ENCODE peak calls at places on chromosome 10, in seven cellular contexts. One of them, this sample, is unnamed.

GRCh38 chr10:12564173-12564572 is 214.8 kb downstream of the CAMK1D start:
- DNase-seq in spleen: no peak
- DNase-seq in bronchial epithelial cell: peak; percentile 85
- DNase-seq in Peyer's patch: no peak
- DNase-seq in choroid plexus epithelial cell: peak; percentile 63
- DNase-seq in endothelial cell: no peak
- DNase-seq in cardiac muscle cell: no peak
- DNase-seq in this sample: no peak

GRCh38 chr10:58641708-58642107 is 129.0 kb downstream of the BICC1 start:
- DNase-seq in spleen: no peak
- DNase-seq in bronchial epithelial cell: peak; percentile 82
- DNase-seq in Peyer's patch: no peak
- DNase-seq in choroid plexus epithelial cell: peak; percentile 91
- DNase-seq in endothelial cell: no peak
- DNase-seq in cardiac muscle cell: no peak
- DNase-seq in this sample: no peak

GRCh38 chr10:124646483-124647352 is 97.5 kb downstream of the FAM53B start:
- DNase-seq in spleen: peak; percentile 82
- DNase-seq in bronchial epithelial cell: peak; percentile 80
- DNase-seq in Peyer's patch: no peak
- DNase-seq in choroid plexus epithelial cell: peak; percentile 81
- DNase-seq in endothelial cell: no peak
- DNase-seq in cardiac muscle cell: no peak
- DNase-seq in this sample: no peak

GRCh38 chr10:18238875-18239485 is 98.8 kb downstream of the CACNB2 start:
- DNase-seq in spleen: no peak
- DNase-seq in bronchial epithelial cell: peak; percentile 39
- DNase-seq in Peyer's patch: no peak
- DNase-seq in choroid plexus epithelial cell: peak; percentile 81
- DNase-seq in endothelial cell: no peak
- DNase-seq in cardiac muscle cell: peak; percentile 52
- DNase-seq in this sample: peak; percentile 36

GRCh38 chr10:76401006-76401405 is 969.6 kb downstream of the LRMDA start:
- DNase-seq in spleen: no peak
- DNase-seq in bronchial epithelial cell: peak; percentile 15
- DNase-seq in Peyer's patch: no peak
- DNase-seq in choroid plexus epithelial cell: no peak
- DNase-seq in endothelial cell: no peak
- DNase-seq in cardiac muscle cell: no peak
- DNase-seq in this sample: no peak

GRCh38 chr10:78454123-78454645 is 420.5 kb downstream of the RPS24 start:
- DNase-seq in spleen: no peak
- DNase-seq in bronchial epithelial cell: no peak
- DNase-seq in Peyer's patch: no peak
- DNase-seq in choroid plexus epithelial cell: no peak
- DNase-seq in endothelial cell: no peak
- DNase-seq in cardiac muscle cell: no peak
- DNase-seq in this sample: no peak

GRCh38 chr10:29846881-29847280 is 212.1 kb upstream of the SVIL start:
- DNase-seq in spleen: no peak
- DNase-seq in bronchial epithelial cell: no peak
- DNase-seq in Peyer's patch: no peak
- DNase-seq in choroid plexus epithelial cell: no peak
- DNase-seq in endothelial cell: no peak
- DNase-seq in cardiac muscle cell: no peak
- DNase-seq in this sample: no peak

GRCh38 chr10:117463545-117463920 is 79.0 kb upstream of the EMX2 start:
- DNase-seq in spleen: no peak
- DNase-seq in bronchial epithelial cell: no peak
- DNase-seq in Peyer's patch: no peak
- DNase-seq in choroid plexus epithelial cell: no peak
- DNase-seq in endothelial cell: no peak
- DNase-seq in cardiac muscle cell: no peak
- DNase-seq in this sample: no peak

GRCh38 chr10:14822879-14823755 is 14.7 kb downstream of the CDNF start:
- DNase-seq in spleen: no peak
- DNase-seq in bronchial epithelial cell: peak; percentile 32
- DNase-seq in Peyer's patch: peak; percentile 39
- DNase-seq in choroid plexus epithelial cell: peak; percentile 72
- DNase-seq in endothelial cell: peak; percentile 35
- DNase-seq in cardiac muscle cell: peak; percentile 44
- DNase-seq in this sample: peak; percentile 54

GRCh38 chr10:16950686-16951681 is 133.8 kb upstream of the RSU1 start:
- DNase-seq in spleen: no peak
- DNase-seq in bronchial epithelial cell: peak; percentile 49
- DNase-seq in Peyer's patch: no peak
- DNase-seq in choroid plexus epithelial cell: peak; percentile 86
- DNase-seq in endothelial cell: peak; percentile 42
- DNase-seq in cardiac muscle cell: peak; percentile 80
- DNase-seq in this sample: no peak

GRCh38 chr10:14878266-14879054 is at the start of gene SUV39H2:
- DNase-seq in spleen: peak; percentile 99
- DNase-seq in bronchial epithelial cell: peak; percentile 76
- DNase-seq in Peyer's patch: peak; percentile 93
- DNase-seq in choroid plexus epithelial cell: peak; percentile 97
- DNase-seq in endothelial cell: peak; percentile 98
- DNase-seq in cardiac muscle cell: peak; percentile 97
- DNase-seq in this sample: peak; percentile 98

GRCh38 chr10:7193369-7193768 is 217.5 kb downstream of the SFMBT2 start:
- DNase-seq in spleen: no peak
- DNase-seq in bronchial epithelial cell: no peak
- DNase-seq in Peyer's patch: no peak
- DNase-seq in choroid plexus epithelial cell: no peak
- DNase-seq in endothelial cell: no peak
- DNase-seq in cardiac muscle cell: no peak
- DNase-seq in this sample: no peak

GRCh38 chr10:130232361-130233360 is 96.5 kb downstream of the GLRX3 start:
- DNase-seq in spleen: peak; percentile 68
- DNase-seq in bronchial epithelial cell: no peak
- DNase-seq in Peyer's patch: no peak
- DNase-seq in choroid plexus epithelial cell: no peak
- DNase-seq in endothelial cell: no peak
- DNase-seq in cardiac muscle cell: no peak
- DNase-seq in this sample: no peak

GRCh38 chr10:44425466-44425865 is 40.6 kb upstream of the CXCL12 start:
- DNase-seq in spleen: no peak
- DNase-seq in bronchial epithelial cell: no peak
- DNase-seq in Peyer's patch: no peak
- DNase-seq in choroid plexus epithelial cell: no peak
- DNase-seq in endothelial cell: no peak
- DNase-seq in cardiac muscle cell: no peak
- DNase-seq in this sample: no peak

GRCh38 chr10:15791816-15792524 is 68.3 kb downstream of the MINDY3 start:
- DNase-seq in spleen: no peak
- DNase-seq in bronchial epithelial cell: no peak
- DNase-seq in Peyer's patch: no peak
- DNase-seq in choroid plexus epithelial cell: peak; percentile 54
- DNase-seq in endothelial cell: no peak
- DNase-seq in cardiac muscle cell: peak; percentile 32
- DNase-seq in this sample: no peak

GRCh38 chr10:77940627-77941026 is 14.1 kb upstream of the DLG5 start:
- DNase-seq in spleen: no peak
- DNase-seq in bronchial epithelial cell: peak; percentile 77
- DNase-seq in Peyer's patch: no peak
- DNase-seq in choroid plexus epithelial cell: peak; percentile 60
- DNase-seq in endothelial cell: no peak
- DNase-seq in cardiac muscle cell: no peak
- DNase-seq in this sample: no peak

GRCh38 chr10:8350250-8350967 is 295.9 kb downstream of the GATA3 start:
- DNase-seq in spleen: no peak
- DNase-seq in bronchial epithelial cell: no peak
- DNase-seq in Peyer's patch: no peak
- DNase-seq in choroid plexus epithelial cell: peak; percentile 15
- DNase-seq in endothelial cell: no peak
- DNase-seq in cardiac muscle cell: no peak
- DNase-seq in this sample: no peak

GRCh38 chr10:71241114-71241898 is 28.9 kb downstream of the UNC5B start:
- DNase-seq in spleen: no peak
- DNase-seq in bronchial epithelial cell: no peak
- DNase-seq in Peyer's patch: no peak
- DNase-seq in choroid plexus epithelial cell: peak; percentile 90
- DNase-seq in endothelial cell: no peak
- DNase-seq in cardiac muscle cell: no peak
- DNase-seq in this sample: no peak

GRCh38 chr10:120503695-120504094 is 46.7 kb downstream of the PLPP4 start:
- DNase-seq in spleen: no peak
- DNase-seq in bronchial epithelial cell: no peak
- DNase-seq in Peyer's patch: no peak
- DNase-seq in choroid plexus epithelial cell: peak; percentile 58
- DNase-seq in endothelial cell: no peak
- DNase-seq in cardiac muscle cell: no peak
- DNase-seq in this sample: peak; percentile 5

GRCh38 chr10:100725041-100725440 is 20.3 kb upstream of the PAX2 start:
- DNase-seq in spleen: peak; percentile 10
- DNase-seq in bronchial epithelial cell: no peak
- DNase-seq in Peyer's patch: no peak
- DNase-seq in choroid plexus epithelial cell: peak; percentile 27
- DNase-seq in endothelial cell: no peak
- DNase-seq in cardiac muscle cell: no peak
- DNase-seq in this sample: no peak

GRCh38 chr10:119498889-119499864 is 43.3 kb downstream of the RGS10 start:
- DNase-seq in spleen: no peak
- DNase-seq in bronchial epithelial cell: no peak
- DNase-seq in Peyer's patch: no peak
- DNase-seq in choroid plexus epithelial cell: peak; percentile 30
- DNase-seq in endothelial cell: no peak
- DNase-seq in cardiac muscle cell: no peak
- DNase-seq in this sample: no peak

GRCh38 chr10:123904834-123905409 is 13.3 kb upstream of the CPXM2 start:
- DNase-seq in spleen: no peak
- DNase-seq in bronchial epithelial cell: no peak
- DNase-seq in Peyer's patch: no peak
- DNase-seq in choroid plexus epithelial cell: no peak
- DNase-seq in endothelial cell: no peak
- DNase-seq in cardiac muscle cell: no peak
- DNase-seq in this sample: no peak

GRCh38 chr10:113550365-113550764 is 2.5 kb upstream of the HABP2 start:
- DNase-seq in spleen: no peak
- DNase-seq in bronchial epithelial cell: peak; percentile 96
- DNase-seq in Peyer's patch: no peak
- DNase-seq in choroid plexus epithelial cell: peak; percentile 69
- DNase-seq in endothelial cell: no peak
- DNase-seq in cardiac muscle cell: no peak
- DNase-seq in this sample: peak; percentile 24

GRCh38 chr10:75033399-75034130 is 77.9 kb upstream of the SAMD8 start:
- DNase-seq in spleen: no peak
- DNase-seq in bronchial epithelial cell: no peak
- DNase-seq in Peyer's patch: no peak
- DNase-seq in choroid plexus epithelial cell: no peak
- DNase-seq in endothelial cell: no peak
- DNase-seq in cardiac muscle cell: no peak
- DNase-seq in this sample: no peak
- TF ChIP-seq CTCF in spleen: no peak
- TF ChIP-seq CTCF in bronchial epithelial cell: no peak
- TF ChIP-seq CTCF in Peyer's patch: no peak
- TF ChIP-seq CTCF in choroid plexus epithelial cell: no peak
- TF ChIP-seq CTCF in endothelial cell: no peak
- TF ChIP-seq CTCF in cardiac muscle cell: no peak
- TF ChIP-seq CTCF in this sample: no peak

GRCh38 chr10:93208717-93209464 is 135.2 kb downstream of the CYP26A1 start:
- DNase-seq in spleen: no peak
- DNase-seq in bronchial epithelial cell: peak; percentile 17
- DNase-seq in Peyer's patch: no peak
- DNase-seq in choroid plexus epithelial cell: no peak
- DNase-seq in endothelial cell: no peak
- DNase-seq in cardiac muscle cell: no peak
- DNase-seq in this sample: no peak

GRCh38 chr10:93211989-93212388 is 138.3 kb downstream of the CYP26A1 start:
- DNase-seq in spleen: no peak
- DNase-seq in bronchial epithelial cell: no peak
- DNase-seq in Peyer's patch: no peak
- DNase-seq in choroid plexus epithelial cell: no peak
- DNase-seq in endothelial cell: no peak
- DNase-seq in cardiac muscle cell: no peak
- DNase-seq in this sample: no peak

GRCh38 chr10:93204494-93205485 is 131.1 kb downstream of the CYP26A1 start:
- DNase-seq in spleen: no peak
- DNase-seq in bronchial epithelial cell: no peak
- DNase-seq in Peyer's patch: no peak
- DNase-seq in choroid plexus epithelial cell: no peak
- DNase-seq in endothelial cell: no peak
- DNase-seq in cardiac muscle cell: no peak
- DNase-seq in this sample: no peak

DNA sequence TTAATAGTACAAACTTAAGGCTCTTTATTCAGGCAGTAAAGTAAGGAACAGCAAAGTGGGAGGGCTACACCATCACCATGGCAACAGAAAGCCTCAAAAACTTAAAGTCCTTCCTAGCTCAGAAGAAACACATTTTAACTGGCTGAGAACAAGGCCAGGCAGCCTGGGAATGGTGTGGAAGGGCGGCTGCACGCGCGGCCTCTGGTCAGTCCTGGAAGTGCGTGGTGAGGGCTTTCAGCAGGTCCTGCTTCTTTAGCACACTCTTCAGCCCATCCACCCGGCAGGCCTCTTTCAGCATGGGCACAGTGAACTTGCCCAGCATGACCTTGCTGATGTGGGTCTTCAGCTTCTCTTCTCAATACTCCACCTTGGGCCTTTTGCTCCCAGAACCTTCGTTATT is 133.0 kb downstream of the CYP26A1 start:
- DNase-seq in spleen: no peak
- DNase-seq in bronchial epithelial cell: no peak
- DNase-seq in Peyer's patch: no peak
- DNase-seq in choroid plexus epithelial cell: no peak
- DNase-seq in endothelial cell: peak; percentile 12
- DNase-seq in cardiac muscle cell: peak; percentile 44
- DNase-seq in this sample: no peak
- TF ChIP-seq CTCF in spleen: no peak
- TF ChIP-seq CTCF in bronchial epithelial cell: no peak
- TF ChIP-seq CTCF in Peyer's patch: no peak
- TF ChIP-seq CTCF in choroid plexus epithelial cell: no peak
- TF ChIP-seq CTCF in endothelial cell: no peak
- TF ChIP-seq CTCF in cardiac muscle cell: no peak
- TF ChIP-seq CTCF in this sample: no peak

DNA sequence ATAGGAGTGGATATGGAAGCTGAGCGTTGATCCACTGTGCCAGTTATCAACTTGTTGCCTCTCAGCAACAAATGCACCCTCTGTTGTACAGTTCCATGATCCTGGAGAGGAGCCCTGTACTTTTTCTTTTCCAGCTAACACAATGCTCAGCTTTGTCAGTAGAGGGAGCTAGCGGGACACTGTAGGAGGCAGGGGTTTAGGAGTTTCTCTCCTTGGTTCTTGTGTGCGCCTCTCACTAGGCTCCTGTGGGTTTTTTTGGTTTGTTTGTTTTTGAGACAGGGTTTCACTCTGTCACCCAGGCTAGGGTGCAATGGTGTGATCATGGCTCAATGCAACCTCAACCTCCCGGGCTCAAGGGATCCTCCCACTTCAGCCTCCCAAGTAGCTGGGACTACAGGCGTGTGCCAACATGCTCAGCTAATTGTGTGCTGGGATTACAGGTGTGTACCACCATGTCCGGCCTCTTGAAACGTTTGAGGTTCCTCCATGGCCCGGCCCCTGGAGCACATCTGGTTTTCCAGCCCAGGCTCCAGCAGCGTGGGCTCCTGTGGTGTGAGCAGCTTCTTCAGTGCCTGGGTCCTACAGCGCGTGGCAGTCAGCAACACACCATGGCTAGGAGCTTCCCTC is 12.0 kb upstream of the MARVELD1 start:
- DNase-seq in spleen: no peak
- DNase-seq in bronchial epithelial cell: peak; percentile 72
- DNase-seq in Peyer's patch: no peak
- DNase-seq in choroid plexus epithelial cell: peak; percentile 87
- DNase-seq in endothelial cell: peak; percentile 61
- DNase-seq in cardiac muscle cell: peak; percentile 80
- DNase-seq in this sample: peak; percentile 76
- TF ChIP-seq CTCF in spleen: peak; percentile 61
- TF ChIP-seq CTCF in bronchial epithelial cell: peak; percentile 86
- TF ChIP-seq CTCF in Peyer's patch: peak; percentile 89
- TF ChIP-seq CTCF in choroid plexus epithelial cell: peak; percentile 95
- TF ChIP-seq CTCF in endothelial cell: peak; percentile 42
- TF ChIP-seq CTCF in cardiac muscle cell: peak; percentile 94
- TF ChIP-seq CTCF in this sample: peak; percentile 87

GRCh38 chr10:65555192-65555591 is 1370.6 kb upstream of the LRRTM3 start:
- DNase-seq in spleen: no peak
- DNase-seq in bronchial epithelial cell: no peak
- DNase-seq in Peyer's patch: no peak
- DNase-seq in choroid plexus epithelial cell: no peak
- DNase-seq in endothelial cell: no peak
- DNase-seq in cardiac muscle cell: no peak
- DNase-seq in this sample: no peak
- TF ChIP-seq CTCF in spleen: no peak
- TF ChIP-seq CTCF in bronchial epithelial cell: no peak
- TF ChIP-seq CTCF in Peyer's patch: no peak
- TF ChIP-seq CTCF in choroid plexus epithelial cell: no peak
- TF ChIP-seq CTCF in endothelial cell: no peak
- TF ChIP-seq CTCF in cardiac muscle cell: no peak
- TF ChIP-seq CTCF in this sample: no peak

This sample was measured in GM12865.